ENCODE peak calls at places on chromosomes 7 and 10, in six cellular contexts. One of them, this sample, is unnamed.

GRCh38 chr7:6623589-6624245 is 8.3 kb downstream of the ZNF853 start:
- DNase-seq in A549: no peak
- DNase-seq in endothelial cell of umbilical vein: no peak
- DNase-seq in HepG2: no peak
- DNase-seq in K562: no peak
- DNase-seq in NB4: peak
- DNase-seq in this sample: no peak

GRCh38 chr7:70434821-70435220 is 697.1 kb upstream of the GALNT17 start:
- DNase-seq in A549: no peak
- DNase-seq in endothelial cell of umbilical vein: no peak
- DNase-seq in HepG2: no peak
- DNase-seq in K562: no peak
- DNase-seq in NB4: no peak
- DNase-seq in this sample: no peak

GRCh38 chr7:41003031-41003925 is 699.6 kb downstream of the INHBA start:
- DNase-seq in A549: peak
- DNase-seq in endothelial cell of umbilical vein: peak
- DNase-seq in HepG2: peak
- DNase-seq in K562: peak
- DNase-seq in NB4: peak
- DNase-seq in this sample: peak

GRCh38 chr10:28253174-28253783 is 49.6 kb downstream of the MPP7 start:
- DNase-seq in A549: no peak
- DNase-seq in endothelial cell of umbilical vein: no peak
- DNase-seq in HepG2: no peak
- DNase-seq in K562: no peak
- DNase-seq in NB4: no peak
- DNase-seq in this sample: no peak

GRCh38 chr10:14254368-14254767 is 76.4 kb downstream of the FRMD4A start:
- DNase-seq in A549: no peak
- DNase-seq in endothelial cell of umbilical vein: no peak
- DNase-seq in HepG2: no peak
- DNase-seq in K562: no peak
- DNase-seq in NB4: no peak
- DNase-seq in this sample: no peak

GRCh38 chr7:141785711-141786552 is 4.1 kb upstream of the TAS2R5 start:
- DNase-seq in A549: peak
- DNase-seq in endothelial cell of umbilical vein: peak
- DNase-seq in HepG2: peak
- DNase-seq in K562: peak
- DNase-seq in NB4: peak
- DNase-seq in this sample: peak

GRCh38 chr7:1632916-1633785 is 36.9 kb upstream of the ELFN1 start:
- DNase-seq in A549: no peak
- DNase-seq in endothelial cell of umbilical vein: no peak
- DNase-seq in HepG2: no peak
- DNase-seq in K562: no peak
- DNase-seq in NB4: peak
- DNase-seq in this sample: no peak

GRCh38 chr7:38681882-38682281 is 50.7 kb upstream of the AMPH start:
- DNase-seq in A549: no peak
- DNase-seq in endothelial cell of umbilical vein: no peak
- DNase-seq in HepG2: no peak
- DNase-seq in K562: no peak
- DNase-seq in NB4: no peak
- DNase-seq in this sample: no peak

GRCh38 chr7:89773594-89773993 is 380.7 kb upstream of the STEAP1 start:
- DNase-seq in A549: no peak
- DNase-seq in endothelial cell of umbilical vein: no peak
- DNase-seq in HepG2: no peak
- DNase-seq in K562: no peak
- DNase-seq in NB4: no peak
- DNase-seq in this sample: no peak

GRCh38 chr7:139813141-139813540 is 15.9 kb upstream of the TBXAS1 start:
- DNase-seq in A549: no peak
- DNase-seq in endothelial cell of umbilical vein: no peak
- DNase-seq in HepG2: no peak
- DNase-seq in K562: no peak
- DNase-seq in NB4: no peak
- DNase-seq in this sample: no peak

GRCh38 chr10:114304566-114305421 is 65.7 kb downstream of the VWA2 start:
- DNase-seq in A549: peak
- DNase-seq in endothelial cell of umbilical vein: no peak
- DNase-seq in HepG2: no peak
- DNase-seq in K562: no peak
- DNase-seq in NB4: peak
- DNase-seq in this sample: no peak

GRCh38 chr10:26839966-26840627 is 20.7 kb downstream of the ABI1 start:
- DNase-seq in A549: no peak
- DNase-seq in endothelial cell of umbilical vein: no peak
- DNase-seq in HepG2: no peak
- DNase-seq in K562: no peak
- DNase-seq in NB4: no peak
- DNase-seq in this sample: no peak

GRCh38 chr10:100829103-100829870 is 83.5 kb upstream of the SLF2 start:
- DNase-seq in A549: no peak
- DNase-seq in endothelial cell of umbilical vein: no peak
- DNase-seq in HepG2: no peak
- DNase-seq in K562: peak
- DNase-seq in NB4: no peak
- DNase-seq in this sample: no peak

GRCh38 chr10:129161184-129161583 is 305.9 kb upstream of the MGMT start:
- DNase-seq in A549: no peak
- DNase-seq in endothelial cell of umbilical vein: peak
- DNase-seq in HepG2: no peak
- DNase-seq in K562: no peak
- DNase-seq in NB4: peak
- DNase-seq in this sample: no peak

GRCh38 chr7:124701955-124702354 is 63.6 kb downstream of the GPR37 start:
- DNase-seq in A549: no peak
- DNase-seq in endothelial cell of umbilical vein: no peak
- DNase-seq in HepG2: no peak
- DNase-seq in K562: no peak
- DNase-seq in NB4: no peak
- DNase-seq in this sample: no peak

GRCh38 chr7:120180221-120180620 is 92.8 kb upstream of the KCND2 start:
- DNase-seq in A549: no peak
- DNase-seq in endothelial cell of umbilical vein: no peak
- DNase-seq in HepG2: no peak
- DNase-seq in K562: no peak
- DNase-seq in NB4: no peak
- DNase-seq in this sample: no peak

GRCh38 chr10:29600821-29601220 is 34.0 kb downstream of the SVIL start:
- DNase-seq in A549: no peak
- DNase-seq in endothelial cell of umbilical vein: no peak
- DNase-seq in HepG2: no peak
- DNase-seq in K562: no peak
- DNase-seq in NB4: no peak
- DNase-seq in this sample: no peak

GRCh38 chr7:111259991-111260390 is 169.1 kb downstream of the LRRN3 start:
- DNase-seq in A549: no peak
- DNase-seq in endothelial cell of umbilical vein: no peak
- DNase-seq in HepG2: no peak
- DNase-seq in K562: no peak
- DNase-seq in NB4: no peak
- DNase-seq in this sample: no peak

GRCh38 chr7:159119026-159119741 is 25.5 kb downstream of the VIPR2 start:
- DNase-seq in A549: no peak
- DNase-seq in endothelial cell of umbilical vein: no peak
- DNase-seq in HepG2: no peak
- DNase-seq in K562: no peak
- DNase-seq in NB4: no peak
- DNase-seq in this sample: no peak

GRCh38 chr7:78301361-78301760 is 502.8 kb downstream of the PHTF2 start:
- DNase-seq in A549: no peak
- DNase-seq in endothelial cell of umbilical vein: no peak
- DNase-seq in HepG2: no peak
- DNase-seq in K562: no peak
- DNase-seq in NB4: no peak
- DNase-seq in this sample: no peak

GRCh38 chr7:43669286-43670081 is 59.8 kb downstream of the COA1 start:
- DNase-seq in A549: peak
- DNase-seq in endothelial cell of umbilical vein: peak
- DNase-seq in HepG2: no peak
- DNase-seq in K562: no peak
- DNase-seq in NB4: no peak
- DNase-seq in this sample: no peak

GRCh38 chr7:90594791-90595317 is 1.3 kb upstream of the CDK14 start:
- DNase-seq in A549: no peak
- DNase-seq in endothelial cell of umbilical vein: peak
- DNase-seq in HepG2: no peak
- DNase-seq in K562: no peak
- DNase-seq in NB4: peak
- DNase-seq in this sample: no peak

GRCh38 chr7:127782550-127783266 is 130.7 kb downstream of the SND1 start:
- DNase-seq in A549: no peak
- DNase-seq in endothelial cell of umbilical vein: no peak
- DNase-seq in HepG2: no peak
- DNase-seq in K562: no peak
- DNase-seq in NB4: peak
- DNase-seq in this sample: no peak

GRCh38 chr7:158818325-158819213 is 10.7 kb downstream of the ESYT2 start:
- DNase-seq in A549: peak
- DNase-seq in endothelial cell of umbilical vein: peak
- DNase-seq in HepG2: peak
- DNase-seq in K562: peak
- DNase-seq in NB4: peak
- DNase-seq in this sample: peak

GRCh38 chr7:571096-572012 is 51.7 kb upstream of the PDGFA start:
- DNase-seq in A549: no peak
- DNase-seq in endothelial cell of umbilical vein: no peak
- DNase-seq in HepG2: no peak
- DNase-seq in K562: no peak
- DNase-seq in NB4: no peak
- DNase-seq in this sample: no peak

GRCh38 chr7:104161244-104161643 is 46.6 kb downstream of the ORC5 start:
- DNase-seq in A549: no peak
- DNase-seq in endothelial cell of umbilical vein: no peak
- DNase-seq in HepG2: no peak
- DNase-seq in K562: no peak
- DNase-seq in NB4: no peak
- DNase-seq in this sample: no peak

GRCh38 chr7:41803569-41803968 is 100.7 kb upstream of the INHBA start:
- DNase-seq in A549: no peak
- DNase-seq in endothelial cell of umbilical vein: no peak
- DNase-seq in HepG2: no peak
- DNase-seq in K562: no peak
- DNase-seq in NB4: no peak
- DNase-seq in this sample: no peak

GRCh38 chr7:142909921-142910521 is 23.5 kb downstream of the TRPV5 start:
- DNase-seq in A549: no peak
- DNase-seq in endothelial cell of umbilical vein: no peak
- DNase-seq in HepG2: no peak
- DNase-seq in K562: no peak
- DNase-seq in NB4: no peak
- DNase-seq in this sample: no peak

GRCh38 chr10:34364253-34365037 is 450.7 kb downstream of the PARD3 start:
- DNase-seq in A549: peak
- DNase-seq in endothelial cell of umbilical vein: no peak
- DNase-seq in HepG2: peak
- DNase-seq in K562: no peak
- DNase-seq in NB4: no peak
- DNase-seq in this sample: no peak

DNA sequence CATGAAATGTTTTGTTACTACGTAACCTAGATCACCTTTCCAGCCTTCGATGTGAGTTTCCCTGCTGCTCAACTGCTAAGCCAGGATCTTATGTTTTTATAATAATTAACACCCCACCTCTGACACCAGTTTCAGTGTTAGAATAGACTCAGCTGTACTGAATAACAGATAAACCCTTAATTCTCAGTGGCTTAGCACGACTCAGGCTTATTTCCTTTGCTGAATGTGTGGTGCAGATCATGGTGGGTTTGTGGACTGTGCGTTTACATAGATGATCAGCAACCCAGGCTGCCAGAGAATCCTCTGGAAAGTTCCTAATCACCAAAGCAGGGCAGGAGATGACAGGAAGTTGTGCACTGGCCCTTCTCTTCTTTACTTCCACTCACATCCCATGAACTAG is 111.7 kb downstream of the MAPK8 start:
- DNase-seq in A549: no peak
- DNase-seq in endothelial cell of umbilical vein: no peak
- DNase-seq in HepG2: no peak
- DNase-seq in K562: no peak
- DNase-seq in NB4: no peak
- DNase-seq in this sample: no peak
- TF ChIP-seq MYC in A549: no peak
- TF ChIP-seq MYC in endothelial cell of umbilical vein: no peak
- TF ChIP-seq MYC in HepG2: no peak
- TF ChIP-seq MYC in K562: no peak
- TF ChIP-seq MYC in NB4: no peak
- TF ChIP-seq MYC in this sample: no peak

GRCh38 chr10:97538401-97538800 is 34.2 kb upstream of the ANKRD2 start:
- DNase-seq in A549: peak
- DNase-seq in endothelial cell of umbilical vein: no peak
- DNase-seq in HepG2: no peak
- DNase-seq in K562: no peak
- DNase-seq in NB4: no peak
- DNase-seq in this sample: no peak
- TF ChIP-seq MYC in A549: no peak
- TF ChIP-seq MYC in endothelial cell of umbilical vein: no peak
- TF ChIP-seq MYC in HepG2: no peak
- TF ChIP-seq MYC in K562: no peak
- TF ChIP-seq MYC in NB4: no peak
- TF ChIP-seq MYC in this sample: no peak

GRCh38 chr10:2681911-2682310 is 385.4 kb upstream of the PFKP start:
- DNase-seq in A549: no peak
- DNase-seq in endothelial cell of umbilical vein: no peak
- DNase-seq in HepG2: no peak
- DNase-seq in K562: no peak
- DNase-seq in NB4: no peak
- DNase-seq in this sample: no peak
- TF ChIP-seq MYC in A549: no peak
- TF ChIP-seq MYC in endothelial cell of umbilical vein: no peak
- TF ChIP-seq MYC in HepG2: no peak
- TF ChIP-seq MYC in K562: no peak
- TF ChIP-seq MYC in NB4: no peak
- TF ChIP-seq MYC in this sample: no peak

GRCh38 chr10:78405781-78406180 is 372.1 kb downstream of the RPS24 start:
- DNase-seq in A549: no peak
- DNase-seq in endothelial cell of umbilical vein: no peak
- DNase-seq in HepG2: no peak
- DNase-seq in K562: no peak
- DNase-seq in NB4: no peak
- DNase-seq in this sample: no peak

GRCh38 chr10:78407009-78407711 is 373.5 kb downstream of the RPS24 start:
- DNase-seq in A549: peak
- DNase-seq in endothelial cell of umbilical vein: peak
- DNase-seq in HepG2: peak
- DNase-seq in K562: peak
- DNase-seq in NB4: peak
- DNase-seq in this sample: peak

GRCh38 chr10:78406648-78407008 is 373.0 kb downstream of the RPS24 start:
- DNase-seq in A549: no peak
- DNase-seq in endothelial cell of umbilical vein: no peak
- DNase-seq in HepG2: no peak
- DNase-seq in K562: no peak
- DNase-seq in NB4: no peak
- DNase-seq in this sample: no peak

GRCh38 chr10:78404296-78404695 is 370.6 kb downstream of the RPS24 start:
- DNase-seq in A549: no peak
- DNase-seq in endothelial cell of umbilical vein: no peak
- DNase-seq in HepG2: no peak
- DNase-seq in K562: no peak
- DNase-seq in NB4: no peak
- DNase-seq in this sample: no peak

GRCh38 chr10:78405231-78405630 is 371.6 kb downstream of the RPS24 start:
- DNase-seq in A549: no peak
- DNase-seq in endothelial cell of umbilical vein: no peak
- DNase-seq in HepG2: no peak
- DNase-seq in K562: no peak
- DNase-seq in NB4: no peak
- DNase-seq in this sample: no peak
- TF ChIP-seq MYC in A549: no peak
- TF ChIP-seq MYC in endothelial cell of umbilical vein: no peak
- TF ChIP-seq MYC in HepG2: no peak
- TF ChIP-seq MYC in K562: no peak
- TF ChIP-seq MYC in NB4: no peak
- TF ChIP-seq MYC in this sample: no peak